ENCODE peak calls at places on chromosomes 11 and 22, in five cellular contexts. P is esophagus muscularis mucosa, T is NT2/D1, I is body of pancreas, G is fibroblast of lung. X is an unnamed sample. For H3K36me3 and H3K9me3, the result is how much of the 10 kb centered on the place peaks cover.

GRCh38 chr11:83477772-83478171 is 191.6 kb upstream of the CCDC90B start:
- DNase-seq in P (no peak), T (no peak), I (no peak), G (no peak), X (no peak)

GRCh38 chr11:33505140-33505539 is 195.5 kb downstream of the C11orf91 start:
- DNase-seq in T (no peak), I (no peak), G (no peak), P (peak), X (no peak)

GRCh38 chr11:47864910-47865309 is 16.8 kb upstream of the NUP160 start:
- DNase-seq in T (no peak), I (no peak), P (no peak), G (no peak), X (no peak)

GRCh38 chr11:73236879-73237278 is 18.8 kb downstream of the P2RY2 start:
- DNase-seq in G (peak), P (no peak), I (peak), T (peak), X (peak)

GRCh38 chr11:87463486-87464102 is 425.9 kb downstream of the TMEM135 start:
- DNase-seq in I (no peak), G (peak), P (peak), T (peak), X (no peak)

GRCh38 chr11:14449302-14449714 is 50.3 kb downstream of the COPB1 start:
- DNase-seq in G (peak), T (no peak), P (no peak), I (no peak), X (no peak)

GRCh38 chr11:111633756-111634362 is 31.6 kb downstream of the SIK2 start:
- DNase-seq in P (no peak), I (no peak), G (no peak), T (no peak), X (no peak)

GRCh38 chr22:27769012-27769411 is 32.5 kb downstream of the MN1 start:
- DNase-seq in I (no peak), P (no peak), G (no peak), T (no peak), X (no peak)

GRCh38 chr11:117171648-117172051 is 6.9 kb upstream of the SIDT2 start:
- DNase-seq in T (no peak), P (no peak), G (peak), I (no peak), X (no peak)

GRCh38 chr11:127943152-127943551 is 644.2 kb downstream of the ETS1 start:
- DNase-seq in I (no peak), G (no peak), T (no peak), P (no peak), X (no peak)

GRCh38 chr22:43776081-43776670 is 35.9 kb downstream of the EFCAB6 start:
- DNase-seq in P (peak), G (no peak), T (no peak), I (no peak), X (no peak)

GRCh38 chr11:92190535-92191206 is 33.9 kb upstream of the FAT3 start:
- DNase-seq in G (no peak), P (no peak), I (no peak), T (no peak), X (no peak)

GRCh38 chr11:126808851-126809250 is 191.7 kb downstream of the KIRREL3 start:
- DNase-seq in I (no peak), T (no peak), P (no peak), G (no peak), X (no peak)

GRCh38 chr11:84722583-84723108 is 904.5 kb downstream of the DLG2 start:
- DNase-seq in T (peak), P (no peak), G (no peak), I (no peak), X (no peak)

GRCh38 chr11:40202569-40202968 is 1256.9 kb downstream of the LRRC4C start:
- DNase-seq in T (no peak), I (no peak), P (no peak), G (no peak), X (no peak)

GRCh38 chr11:45229401-45229800 is 56.7 kb downstream of the SYT13 start:
- DNase-seq in P (no peak), G (no peak), T (no peak), I (no peak), X (no peak)

GRCh38 chr22:37229805-37230672 is 14.0 kb downstream of the RAC2 start:
- DNase-seq in P (no peak), G (no peak), T (no peak), I (no peak), X (peak)

GRCh38 chr11:26676641-26677040 is 45.2 kb downstream of the SLC5A12 start:
- DNase-seq in T (no peak), P (no peak), G (no peak), I (no peak), X (no peak)

GRCh38 chr11:104394508-104394907 is 230.6 kb upstream of the PDGFD start:
- DNase-seq in I (no peak), G (no peak), P (no peak), T (no peak), X (no peak)

GRCh38 chr22:49091917-49092545 is 735.6 kb downstream of the BRD1 start:
- DNase-seq in P (no peak), T (no peak), G (no peak), I (no peak), X (no peak)

GRCh38 chr11:100578966-100579365 is 108.1 kb upstream of the ARHGAP42 start:
- DNase-seq in I (no peak), G (peak), T (peak), P (no peak), X (peak)

GRCh38 chr11:12674936-12675696 is 895 bp downstream of the TEAD1 start:
- DNase-seq in T (no peak), G (peak), P (no peak), I (peak), X (peak)

GRCh38 chr11:67644042-67644441 is 4.5 kb upstream of the TBX10 start:
- DNase-seq in T (no peak), G (no peak), P (no peak), I (no peak), X (no peak)

GRCh38 chr11:77776455-77776854 is 44.1 kb downstream of the RSF1 start:
- DNase-seq in P (no peak), T (no peak), I (no peak), G (peak), X (no peak)

GRCh38 chr11:34651551-34651950 is 30.7 kb downstream of the EHF start:
- DNase-seq in I (no peak), P (no peak), G (no peak), T (peak), X (peak)

GRCh38 chr11:125166347-125166841 is 1.8 kb downstream of the PKNOX2 start:
- DNase-seq in I (peak), P (no peak), T (no peak), G (peak), X (no peak)

GRCh38 chr11:70546179-70546940 is 148.0 kb downstream of the CTTN start:
- DNase-seq in G (no peak), T (no peak), P (no peak), I (no peak), X (no peak)

GRCh38 chr11:21278840-21279239 is 609.5 kb downstream of the NELL1 start:
- DNase-seq in T (no peak), G (no peak), P (no peak), I (no peak), X (no peak)

GRCh38 chr22:50252081-50253045 is 1.3 kb upstream of the HDAC10 start:
- DNase-seq in T (no peak), I (peak), G (peak), P (no peak), X (peak)

GRCh38 chr22:31764785-31765184 is 11.0 kb downstream of the DEPDC5 start:
- DNase-seq in I (no peak), G (no peak), T (no peak), P (no peak), X (no peak)

GRCh38 chr11:37451903-37452302 is 853.9 kb upstream of the RAG2 start:
- DNase-seq in G (no peak), P (no peak), T (no peak), I (no peak), X (no peak)

GRCh38 chr11:11272254-11272653 is 80.8 kb downstream of the CSNK2A3 start:
- DNase-seq in I (no peak), P (no peak), T (no peak), G (no peak), X (no peak)

GRCh38 chr11:118003021-118003423 is 16.8 kb downstream of the IL10RA start:
- DNase-seq in G (no peak), T (no peak), P (no peak), I (no peak), X (no peak)

GRCh38 chr11:94853836-94854235 is 85.7 kb downstream of the AMOTL1 start:
- DNase-seq in G (no peak), I (no peak), P (no peak), T (no peak), X (no peak)
- H3K36me3 ChIP-seq in G (under half), I (under half), P (under half), T (half or more), X (under half)

GRCh38 chr22:47369020-47369419 is 606.6 kb downstream of the TBC1D22A start:
- DNase-seq in I (peak), P (no peak), T (no peak), G (no peak), X (peak)
- H3K9me3 ChIP-seq in I (under half), P (under half), T (under half), G (under half), X (under half)

GRCh38 chr22:30267382-30268302 is 991 bp upstream of the OSM start:
- DNase-seq in P (no peak), T (no peak), I (no peak), G (no peak), X (no peak)

GRCh38 chr22:30265851-30266444 is 703 bp downstream of the OSM start:
- DNase-seq in I (no peak), T (no peak), P (no peak), G (no peak), X (no peak)

GRCh38 chr22:30265131-30265720 is 1.4 kb downstream of the OSM start:
- DNase-seq in I (no peak), P (no peak), T (no peak), G (no peak), X (no peak)

GRCh38 chr22:30268331-30268730 is 1.7 kb upstream of the OSM start:
- DNase-seq in T (no peak), G (no peak), I (no peak), P (no peak), X (no peak)

DNA sequence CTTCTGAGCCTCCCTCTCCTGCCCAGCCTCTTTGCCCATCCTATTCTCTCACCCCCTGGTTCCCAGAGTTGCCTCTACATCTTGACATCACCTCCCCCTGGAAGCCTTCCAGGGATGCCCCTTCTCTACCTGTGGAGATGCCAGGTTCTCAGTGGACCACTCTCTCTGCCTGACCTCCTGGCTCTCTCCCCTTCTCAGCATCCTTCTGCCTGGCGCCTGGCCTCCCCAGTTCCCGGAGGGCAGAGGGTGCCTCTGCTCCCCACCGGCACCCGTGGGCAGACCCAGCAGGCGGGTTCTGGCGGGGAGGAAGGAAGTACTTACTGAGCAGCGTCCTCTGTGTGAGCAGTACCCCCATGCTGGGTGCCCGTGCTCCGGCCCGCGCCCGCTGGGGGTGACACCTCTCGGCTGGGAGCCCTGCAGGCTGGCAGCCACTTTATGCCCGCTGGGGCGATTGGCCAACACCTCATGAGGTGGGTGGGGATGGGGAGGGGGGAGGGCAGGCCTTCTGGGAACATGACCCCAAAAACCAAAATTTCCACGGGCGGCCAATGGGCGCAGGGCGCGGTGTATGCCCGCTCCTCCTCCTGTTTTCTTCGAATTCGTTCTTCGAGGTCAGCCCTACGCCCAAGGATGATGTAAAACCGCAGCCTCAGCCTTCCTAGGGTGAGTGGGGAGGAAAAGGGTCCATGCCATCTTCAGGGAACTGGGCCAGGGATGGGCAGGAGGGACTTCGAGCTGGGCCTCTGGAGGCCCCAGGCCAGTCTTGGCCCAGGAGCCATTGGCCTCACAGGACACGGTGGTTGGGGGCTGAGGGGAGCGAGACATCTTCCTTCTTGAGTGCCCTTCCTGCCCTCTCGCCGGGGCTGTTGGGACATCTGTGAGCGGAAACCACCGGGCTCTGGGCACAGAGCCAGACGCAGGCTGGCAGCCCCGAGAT is at the start of gene OSM:
- DNase-seq in P (no peak), G (no peak), T (no peak), I (no peak), X (peak)
- H3K36me3 ChIP-seq in P (under half), G (under half), T (under half), I (under half), X (under half)

GRCh38 chr11:50170115-50170514 is 137.4 kb downstream of the OR4C45 start:
- DNase-seq in G (no peak), P (no peak), T (no peak), I (no peak), X (no peak)
- H3K9me3 ChIP-seq in G (under half), P (under half), T (under half), I (under half), X (under half)

X was measured in adrenal gland.